ENCODE peak calls at places on chromosomes 4 and X, in nine cellular contexts. One of them, this sample, is unnamed.

GRCh38 chr4:147246096-147246495 is 234.8 kb upstream of the EDNRA start:
- DNase-seq in mesenteric fat pad: no peak
- DNase-seq in astrocyte: no peak
- DNase-seq in natural killer cell treated with Interleukin-12 subunit alpha and Interleukin-12 subunit beta and Interleukin-15 and Interleukin-18, amount 100 ng/mL, for 72 hours: no peak
- DNase-seq in NCI-H526: no peak
- DNase-seq in tibial artery: no peak
- DNase-seq in amniotic stem cell: no peak
- DNase-seq in NCI-H2029: no peak
- DNase-seq in BE2C: no peak
- DNase-seq in this sample: no peak

GRCh38 chr4:112648263-112649054 is 11.5 kb downstream of the LARP7 start:
- DNase-seq in mesenteric fat pad: no peak
- DNase-seq in astrocyte: peak
- DNase-seq in natural killer cell treated with Interleukin-12 subunit alpha and Interleukin-12 subunit beta and Interleukin-15 and Interleukin-18, amount 100 ng/mL, for 72 hours: no peak
- DNase-seq in NCI-H526: no peak
- DNase-seq in tibial artery: no peak
- DNase-seq in amniotic stem cell: no peak
- DNase-seq in NCI-H2029: no peak
- DNase-seq in BE2C: no peak
- DNase-seq in this sample: no peak

GRCh38 chr4:157220026-157220881 is at the start of gene GRIA2:
- DNase-seq in mesenteric fat pad: no peak
- DNase-seq in astrocyte: peak
- DNase-seq in natural killer cell treated with Interleukin-12 subunit alpha and Interleukin-12 subunit beta and Interleukin-15 and Interleukin-18, amount 100 ng/mL, for 72 hours: no peak
- DNase-seq in NCI-H526: peak
- DNase-seq in tibial artery: peak
- DNase-seq in amniotic stem cell: peak
- DNase-seq in NCI-H2029: peak
- DNase-seq in BE2C: peak
- DNase-seq in this sample: peak

GRCh38 chr4:132827522-132827921 is 321.6 kb upstream of the PCDH10 start:
- DNase-seq in mesenteric fat pad: no peak
- DNase-seq in astrocyte: no peak
- DNase-seq in natural killer cell treated with Interleukin-12 subunit alpha and Interleukin-12 subunit beta and Interleukin-15 and Interleukin-18, amount 100 ng/mL, for 72 hours: no peak
- DNase-seq in NCI-H526: no peak
- DNase-seq in tibial artery: no peak
- DNase-seq in amniotic stem cell: no peak
- DNase-seq in NCI-H2029: no peak
- DNase-seq in BE2C: no peak
- DNase-seq in this sample: no peak

GRCh38 chr4:32003548-32003947 is 1283.4 kb downstream of the PCDH7 start:
- DNase-seq in mesenteric fat pad: no peak
- DNase-seq in astrocyte: no peak
- DNase-seq in natural killer cell treated with Interleukin-12 subunit alpha and Interleukin-12 subunit beta and Interleukin-15 and Interleukin-18, amount 100 ng/mL, for 72 hours: no peak
- DNase-seq in NCI-H526: no peak
- DNase-seq in tibial artery: no peak
- DNase-seq in amniotic stem cell: no peak
- DNase-seq in NCI-H2029: no peak
- DNase-seq in BE2C: no peak
- DNase-seq in this sample: no peak

GRCh38 chr4:30920043-30920442 is 199.9 kb downstream of the PCDH7 start:
- DNase-seq in mesenteric fat pad: no peak
- DNase-seq in astrocyte: no peak
- DNase-seq in natural killer cell treated with Interleukin-12 subunit alpha and Interleukin-12 subunit beta and Interleukin-15 and Interleukin-18, amount 100 ng/mL, for 72 hours: no peak
- DNase-seq in NCI-H526: no peak
- DNase-seq in tibial artery: no peak
- DNase-seq in amniotic stem cell: no peak
- DNase-seq in NCI-H2029: no peak
- DNase-seq in BE2C: no peak
- DNase-seq in this sample: no peak

GRCh38 chrX:139804482-139804881 is 96.5 kb upstream of the MCF2 start:
- DNase-seq in mesenteric fat pad: no peak
- DNase-seq in astrocyte: no peak
- DNase-seq in natural killer cell treated with Interleukin-12 subunit alpha and Interleukin-12 subunit beta and Interleukin-15 and Interleukin-18, amount 100 ng/mL, for 72 hours: no peak
- DNase-seq in NCI-H526: no peak
- DNase-seq in tibial artery: no peak
- DNase-seq in amniotic stem cell: no peak
- DNase-seq in NCI-H2029: no peak
- DNase-seq in BE2C: no peak
- DNase-seq in this sample: no peak

GRCh38 chr4:8314691-8315255 is 45.2 kb downstream of the HTRA3 start:
- DNase-seq in mesenteric fat pad: peak
- DNase-seq in astrocyte: no peak
- DNase-seq in natural killer cell treated with Interleukin-12 subunit alpha and Interleukin-12 subunit beta and Interleukin-15 and Interleukin-18, amount 100 ng/mL, for 72 hours: no peak
- DNase-seq in NCI-H526: no peak
- DNase-seq in tibial artery: no peak
- DNase-seq in amniotic stem cell: no peak
- DNase-seq in NCI-H2029: no peak
- DNase-seq in BE2C: no peak
- DNase-seq in this sample: peak

GRCh38 chrX:53160297-53160983 is 64.6 kb downstream of the KDM5C start:
- DNase-seq in mesenteric fat pad: no peak
- DNase-seq in astrocyte: peak
- DNase-seq in natural killer cell treated with Interleukin-12 subunit alpha and Interleukin-12 subunit beta and Interleukin-15 and Interleukin-18, amount 100 ng/mL, for 72 hours: no peak
- DNase-seq in NCI-H526: no peak
- DNase-seq in tibial artery: no peak
- DNase-seq in amniotic stem cell: no peak
- DNase-seq in NCI-H2029: no peak
- DNase-seq in BE2C: no peak
- DNase-seq in this sample: peak

GRCh38 chr4:8710946-8711345 is 118.4 kb downstream of the CPZ start:
- DNase-seq in mesenteric fat pad: peak
- DNase-seq in astrocyte: no peak
- DNase-seq in natural killer cell treated with Interleukin-12 subunit alpha and Interleukin-12 subunit beta and Interleukin-15 and Interleukin-18, amount 100 ng/mL, for 72 hours: no peak
- DNase-seq in NCI-H526: no peak
- DNase-seq in tibial artery: peak
- DNase-seq in amniotic stem cell: no peak
- DNase-seq in NCI-H2029: no peak
- DNase-seq in BE2C: no peak
- DNase-seq in this sample: no peak

GRCh38 chr4:26030780-26031179 is 116.8 kb downstream of the SMIM20 start:
- DNase-seq in mesenteric fat pad: no peak
- DNase-seq in astrocyte: no peak
- DNase-seq in natural killer cell treated with Interleukin-12 subunit alpha and Interleukin-12 subunit beta and Interleukin-15 and Interleukin-18, amount 100 ng/mL, for 72 hours: no peak
- DNase-seq in NCI-H526: no peak
- DNase-seq in tibial artery: no peak
- DNase-seq in amniotic stem cell: no peak
- DNase-seq in NCI-H2029: no peak
- DNase-seq in BE2C: no peak
- DNase-seq in this sample: peak

GRCh38 chr4:79083406-79084010 is 144.3 kb upstream of the PAQR3 start:
- DNase-seq in mesenteric fat pad: no peak
- DNase-seq in astrocyte: no peak
- DNase-seq in natural killer cell treated with Interleukin-12 subunit alpha and Interleukin-12 subunit beta and Interleukin-15 and Interleukin-18, amount 100 ng/mL, for 72 hours: no peak
- DNase-seq in NCI-H526: no peak
- DNase-seq in tibial artery: no peak
- DNase-seq in amniotic stem cell: no peak
- DNase-seq in NCI-H2029: no peak
- DNase-seq in BE2C: no peak
- DNase-seq in this sample: peak

GRCh38 chr4:1021386-1022050 is 10.1 kb downstream of the FGFRL1 start:
- DNase-seq in mesenteric fat pad: no peak
- DNase-seq in astrocyte: no peak
- DNase-seq in natural killer cell treated with Interleukin-12 subunit alpha and Interleukin-12 subunit beta and Interleukin-15 and Interleukin-18, amount 100 ng/mL, for 72 hours: no peak
- DNase-seq in NCI-H526: peak
- DNase-seq in tibial artery: no peak
- DNase-seq in amniotic stem cell: no peak
- DNase-seq in NCI-H2029: no peak
- DNase-seq in BE2C: no peak
- DNase-seq in this sample: no peak

GRCh38 chr4:104860227-104861123 is 286.2 kb upstream of the TET2 start:
- DNase-seq in mesenteric fat pad: no peak
- DNase-seq in astrocyte: peak
- DNase-seq in natural killer cell treated with Interleukin-12 subunit alpha and Interleukin-12 subunit beta and Interleukin-15 and Interleukin-18, amount 100 ng/mL, for 72 hours: no peak
- DNase-seq in NCI-H526: peak
- DNase-seq in tibial artery: no peak
- DNase-seq in amniotic stem cell: peak
- DNase-seq in NCI-H2029: peak
- DNase-seq in BE2C: peak
- DNase-seq in this sample: no peak

GRCh38 chr4:99011910-99012309 is 16.4 kb downstream of the METAP1 start:
- DNase-seq in mesenteric fat pad: no peak
- DNase-seq in astrocyte: no peak
- DNase-seq in natural killer cell treated with Interleukin-12 subunit alpha and Interleukin-12 subunit beta and Interleukin-15 and Interleukin-18, amount 100 ng/mL, for 72 hours: no peak
- DNase-seq in NCI-H526: no peak
- DNase-seq in tibial artery: no peak
- DNase-seq in amniotic stem cell: no peak
- DNase-seq in NCI-H2029: no peak
- DNase-seq in BE2C: no peak
- DNase-seq in this sample: no peak

GRCh38 chr4:18593297-18594002 is 571.9 kb upstream of the LCORL start:
- DNase-seq in mesenteric fat pad: no peak
- DNase-seq in astrocyte: peak
- DNase-seq in natural killer cell treated with Interleukin-12 subunit alpha and Interleukin-12 subunit beta and Interleukin-15 and Interleukin-18, amount 100 ng/mL, for 72 hours: peak
- DNase-seq in NCI-H526: peak
- DNase-seq in tibial artery: no peak
- DNase-seq in amniotic stem cell: peak
- DNase-seq in NCI-H2029: peak
- DNase-seq in BE2C: peak
- DNase-seq in this sample: no peak

GRCh38 chrX:41384041-41384705 is 50.2 kb downstream of the DDX3X start:
- DNase-seq in mesenteric fat pad: no peak
- DNase-seq in astrocyte: peak
- DNase-seq in natural killer cell treated with Interleukin-12 subunit alpha and Interleukin-12 subunit beta and Interleukin-15 and Interleukin-18, amount 100 ng/mL, for 72 hours: peak
- DNase-seq in NCI-H526: no peak
- DNase-seq in tibial artery: peak
- DNase-seq in amniotic stem cell: no peak
- DNase-seq in NCI-H2029: peak
- DNase-seq in BE2C: no peak
- DNase-seq in this sample: no peak

GRCh38 chr4:107994894-107995293 is 5.2 kb downstream of the HADH start:
- DNase-seq in mesenteric fat pad: no peak
- DNase-seq in astrocyte: no peak
- DNase-seq in natural killer cell treated with Interleukin-12 subunit alpha and Interleukin-12 subunit beta and Interleukin-15 and Interleukin-18, amount 100 ng/mL, for 72 hours: no peak
- DNase-seq in NCI-H526: no peak
- DNase-seq in tibial artery: no peak
- DNase-seq in amniotic stem cell: no peak
- DNase-seq in NCI-H2029: no peak
- DNase-seq in BE2C: no peak
- DNase-seq in this sample: no peak

GRCh38 chr4:41611881-41612871 is 74.2 kb downstream of the LIMCH1 start:
- DNase-seq in mesenteric fat pad: no peak
- DNase-seq in astrocyte: peak
- DNase-seq in natural killer cell treated with Interleukin-12 subunit alpha and Interleukin-12 subunit beta and Interleukin-15 and Interleukin-18, amount 100 ng/mL, for 72 hours: no peak
- DNase-seq in NCI-H526: peak
- DNase-seq in tibial artery: no peak
- DNase-seq in amniotic stem cell: no peak
- DNase-seq in NCI-H2029: no peak
- DNase-seq in BE2C: peak
- DNase-seq in this sample: peak

GRCh38 chrX:108439961-108440696 is 491 bp downstream of the COL4A5 start:
- DNase-seq in mesenteric fat pad: no peak
- DNase-seq in astrocyte: no peak
- DNase-seq in natural killer cell treated with Interleukin-12 subunit alpha and Interleukin-12 subunit beta and Interleukin-15 and Interleukin-18, amount 100 ng/mL, for 72 hours: no peak
- DNase-seq in NCI-H526: peak
- DNase-seq in tibial artery: peak
- DNase-seq in amniotic stem cell: no peak
- DNase-seq in NCI-H2029: no peak
- DNase-seq in BE2C: no peak
- DNase-seq in this sample: no peak

GRCh38 chr4:182856862-182857261 is 60.3 kb downstream of the DCTD start:
- DNase-seq in mesenteric fat pad: no peak
- DNase-seq in astrocyte: no peak
- DNase-seq in natural killer cell treated with Interleukin-12 subunit alpha and Interleukin-12 subunit beta and Interleukin-15 and Interleukin-18, amount 100 ng/mL, for 72 hours: no peak
- DNase-seq in NCI-H526: no peak
- DNase-seq in tibial artery: no peak
- DNase-seq in amniotic stem cell: no peak
- DNase-seq in NCI-H2029: no peak
- DNase-seq in BE2C: no peak
- DNase-seq in this sample: no peak

GRCh38 chrX:49060914-49061313 is 2.1 kb downstream of the CCDC120 start:
- DNase-seq in mesenteric fat pad: no peak
- DNase-seq in astrocyte: no peak
- DNase-seq in natural killer cell treated with Interleukin-12 subunit alpha and Interleukin-12 subunit beta and Interleukin-15 and Interleukin-18, amount 100 ng/mL, for 72 hours: no peak
- DNase-seq in NCI-H526: no peak
- DNase-seq in tibial artery: no peak
- DNase-seq in amniotic stem cell: no peak
- DNase-seq in NCI-H2029: no peak
- DNase-seq in BE2C: no peak
- DNase-seq in this sample: no peak

GRCh38 chr4:140533951-140534480 is 10.0 kb downstream of the ELMOD2 start:
- DNase-seq in mesenteric fat pad: no peak
- DNase-seq in astrocyte: peak
- DNase-seq in natural killer cell treated with Interleukin-12 subunit alpha and Interleukin-12 subunit beta and Interleukin-15 and Interleukin-18, amount 100 ng/mL, for 72 hours: no peak
- DNase-seq in NCI-H526: no peak
- DNase-seq in tibial artery: no peak
- DNase-seq in amniotic stem cell: no peak
- DNase-seq in NCI-H2029: no peak
- DNase-seq in BE2C: no peak
- DNase-seq in this sample: no peak

GRCh38 chrX:115251458-115252233 is 17.8 kb upstream of the LRCH2 start:
- DNase-seq in mesenteric fat pad: no peak
- DNase-seq in astrocyte: no peak
- DNase-seq in natural killer cell treated with Interleukin-12 subunit alpha and Interleukin-12 subunit beta and Interleukin-15 and Interleukin-18, amount 100 ng/mL, for 72 hours: no peak
- DNase-seq in NCI-H526: peak
- DNase-seq in tibial artery: no peak
- DNase-seq in amniotic stem cell: no peak
- DNase-seq in NCI-H2029: no peak
- DNase-seq in BE2C: no peak
- DNase-seq in this sample: no peak

GRCh38 chr4:123037809-123038208 is 115.4 kb upstream of the NUDT6 start:
- DNase-seq in mesenteric fat pad: no peak
- DNase-seq in astrocyte: peak
- DNase-seq in natural killer cell treated with Interleukin-12 subunit alpha and Interleukin-12 subunit beta and Interleukin-15 and Interleukin-18, amount 100 ng/mL, for 72 hours: no peak
- DNase-seq in NCI-H526: no peak
- DNase-seq in tibial artery: no peak
- DNase-seq in amniotic stem cell: no peak
- DNase-seq in NCI-H2029: no peak
- DNase-seq in BE2C: no peak
- DNase-seq in this sample: no peak

GRCh38 chr4:3880595-3881120 is 114.5 kb downstream of the ADRA2C start:
- DNase-seq in mesenteric fat pad: peak
- DNase-seq in astrocyte: peak
- DNase-seq in natural killer cell treated with Interleukin-12 subunit alpha and Interleukin-12 subunit beta and Interleukin-15 and Interleukin-18, amount 100 ng/mL, for 72 hours: no peak
- DNase-seq in NCI-H526: peak
- DNase-seq in tibial artery: peak
- DNase-seq in amniotic stem cell: no peak
- DNase-seq in NCI-H2029: peak
- DNase-seq in BE2C: peak
- DNase-seq in this sample: peak

GRCh38 chr4:76990288-76991080 is 40.9 kb downstream of the SEPTIN11 start:
- DNase-seq in mesenteric fat pad: no peak
- DNase-seq in astrocyte: peak
- DNase-seq in natural killer cell treated with Interleukin-12 subunit alpha and Interleukin-12 subunit beta and Interleukin-15 and Interleukin-18, amount 100 ng/mL, for 72 hours: no peak
- DNase-seq in NCI-H526: no peak
- DNase-seq in tibial artery: no peak
- DNase-seq in amniotic stem cell: peak
- DNase-seq in NCI-H2029: no peak
- DNase-seq in BE2C: no peak
- DNase-seq in this sample: no peak

GRCh38 chrX:154094833-154095232 is 2.7 kb downstream of the MECP2 start:
- DNase-seq in mesenteric fat pad: no peak
- DNase-seq in astrocyte: no peak
- DNase-seq in natural killer cell treated with Interleukin-12 subunit alpha and Interleukin-12 subunit beta and Interleukin-15 and Interleukin-18, amount 100 ng/mL, for 72 hours: no peak
- DNase-seq in NCI-H526: no peak
- DNase-seq in tibial artery: no peak
- DNase-seq in amniotic stem cell: no peak
- DNase-seq in NCI-H2029: no peak
- DNase-seq in BE2C: no peak
- DNase-seq in this sample: no peak

GRCh38 chr4:89681219-89681618 is 155.7 kb downstream of the SNCA start:
- DNase-seq in mesenteric fat pad: no peak
- DNase-seq in astrocyte: no peak
- DNase-seq in natural killer cell treated with Interleukin-12 subunit alpha and Interleukin-12 subunit beta and Interleukin-15 and Interleukin-18, amount 100 ng/mL, for 72 hours: no peak
- DNase-seq in NCI-H526: peak
- DNase-seq in tibial artery: no peak
- DNase-seq in amniotic stem cell: no peak
- DNase-seq in NCI-H2029: no peak
- DNase-seq in BE2C: no peak
- DNase-seq in this sample: peak

GRCh38 chr4:117574085-117574484 is 460.2 kb upstream of the NDST3 start:
- DNase-seq in mesenteric fat pad: no peak
- DNase-seq in astrocyte: no peak
- DNase-seq in natural killer cell treated with Interleukin-12 subunit alpha and Interleukin-12 subunit beta and Interleukin-15 and Interleukin-18, amount 100 ng/mL, for 72 hours: no peak
- DNase-seq in NCI-H526: no peak
- DNase-seq in tibial artery: no peak
- DNase-seq in amniotic stem cell: no peak
- DNase-seq in NCI-H2029: no peak
- DNase-seq in BE2C: no peak
- DNase-seq in this sample: no peak

GRCh38 chr4:57374866-57375595 is 264.8 kb upstream of the IGFBP7 start:
- DNase-seq in mesenteric fat pad: no peak
- DNase-seq in astrocyte: peak
- DNase-seq in natural killer cell treated with Interleukin-12 subunit alpha and Interleukin-12 subunit beta and Interleukin-15 and Interleukin-18, amount 100 ng/mL, for 72 hours: no peak
- DNase-seq in NCI-H526: no peak
- DNase-seq in tibial artery: no peak
- DNase-seq in amniotic stem cell: no peak
- DNase-seq in NCI-H2029: no peak
- DNase-seq in BE2C: no peak
- DNase-seq in this sample: no peak

This sample was measured in lower leg skin.